ENCODE peak calls at places on chromosomes 5 and 9, in eight cellular contexts. R, W, S, X, E, V, J and A are unnamed samples.

GRCh38 chr5:135473956-135474670 is 22.0 kb upstream of the TIFAB start:
- DNase-seq in R (no peak), W (no peak), S (no peak), X (no peak), E (no peak), V (no peak), J (no peak), A (no peak)

GRCh38 chr9:125240649-125240999 is 519 bp downstream of the HSPA5 start:
- DNase-seq in R (peak), W (peak), S (no peak), X (no peak), E (no peak), V (peak), J (peak), A (no peak)

GRCh38 chr5:41414598-41414997 is 95.8 kb downstream of the PLCXD3 start:
- DNase-seq in R (no peak), W (no peak), S (no peak), X (no peak), E (no peak), V (no peak), J (no peak), A (no peak)

GRCh38 chr5:138336952-138337684 is 948 bp upstream of the FAM53C start:
- DNase-seq in R (peak), W (peak), S (no peak), X (peak), E (no peak), V (peak), J (no peak), A (peak)

GRCh38 chr5:76547242-76547890 is 75.8 kb downstream of the F2RL2 start:
- DNase-seq in R (peak), W (no peak), S (peak), X (no peak), E (peak), V (no peak), J (peak), A (peak)

GRCh38 chr5:145619806-145620205 is 215.3 kb downstream of the PRELID2 start:
- DNase-seq in R (no peak), W (no peak), S (no peak), X (no peak), E (no peak), V (no peak), J (no peak), A (no peak)

GRCh38 chr9:104868687-104869404 is 59.1 kb downstream of the ABCA1 start:
- DNase-seq in R (no peak), W (peak), S (peak), X (no peak), E (peak), V (peak), J (peak), A (peak)

GRCh38 chr5:102749416-102750021 is 5.6 kb upstream of the PAM start:
- DNase-seq in R (no peak), W (no peak), S (no peak), X (no peak), E (no peak), V (no peak), J (no peak), A (no peak)

GRCh38 chr5:150299571-150300327 is 3.0 kb downstream of the ARSI start:
- DNase-seq in R (no peak), W (no peak), S (no peak), X (peak), E (no peak), V (no peak), J (no peak), A (no peak)

GRCh38 chr9:89448381-89448780 is 49.5 kb downstream of the SEMA4D start:
- DNase-seq in R (no peak), W (no peak), S (no peak), X (no peak), E (peak), V (no peak), J (no peak), A (peak)

GRCh38 chr5:122493091-122493775 is 181.2 kb downstream of the SNCAIP start:
- DNase-seq in R (no peak), W (no peak), S (no peak), X (no peak), E (no peak), V (no peak), J (no peak), A (no peak)

GRCh38 chr5:125424851-125425250 is 678.4 kb upstream of the ZNF608 start:
- DNase-seq in R (no peak), W (no peak), S (no peak), X (no peak), E (no peak), V (no peak), J (no peak), A (no peak)

GRCh38 chr9:26081847-26082246 is 403.6 kb upstream of the TUSC1 start:
- DNase-seq in R (no peak), W (no peak), S (no peak), X (no peak), E (no peak), V (no peak), J (no peak), A (no peak)

GRCh38 chr9:75088646-75089368 is 493 bp downstream of the OSTF1 start:
- DNase-seq in R (peak), W (no peak), S (no peak), X (peak), E (peak), V (peak), J (peak), A (peak)

GRCh38 chr5:171697591-171698102 is 88.0 kb upstream of the SMIM23 start:
- DNase-seq in R (no peak), W (no peak), S (peak), X (no peak), E (no peak), V (no peak), J (no peak), A (no peak)

GRCh38 chr9:126523621-126524111 is 90.1 kb upstream of the LMX1B start:
- DNase-seq in R (no peak), W (no peak), S (no peak), X (peak), E (no peak), V (no peak), J (no peak), A (peak)

GRCh38 chr5:180784497-180785097 is 18.0 kb downstream of the MGAT1 start:
- DNase-seq in R (no peak), W (peak), S (peak), X (peak), E (peak), V (peak), J (peak), A (peak)